ENCODE peak calls at places on chromosomes 2 and 18, in seven cellular contexts. T, E, L, H, P, F and B are unnamed samples.

GRCh38 chr2:101516833-101517690 is 42.1 kb upstream of the RFX8 start:
- DNase-seq in T (peak), E (no peak), L (peak), F (no peak), P (peak), H (peak), B (no peak)

GRCh38 chr2:28164280-28164801 is 228.3 kb upstream of the FOSL2 start:
- DNase-seq in T (peak), H (no peak), F (no peak), L (peak), E (no peak), P (no peak), B (peak)

GRCh38 chr18:10442551-10442971 is 11.9 kb upstream of the APCDD1 start:
- DNase-seq in H (no peak), P (no peak), T (no peak), L (peak), F (no peak), E (no peak), B (no peak)

GRCh38 chr2:58240595-58240937 is 559 bp downstream of the FANCL start:
- DNase-seq in P (no peak), F (no peak), H (peak), T (no peak), E (peak), L (no peak), B (no peak)

GRCh38 chr2:212158081-212158480 is 380.5 kb downstream of the ERBB4 start:
- DNase-seq in F (no peak), H (no peak), T (no peak), L (no peak), P (no peak), E (no peak), B (no peak)

GRCh38 chr2:239882335-239882734 is 142.8 kb downstream of the NDUFA10 start:
- DNase-seq in F (peak), L (peak), P (peak), H (peak), E (peak), T (no peak), B (peak)

GRCh38 chr18:41906528-41907256 is 48.3 kb upstream of the PIK3C3 start:
- DNase-seq in F (no peak), P (no peak), T (peak), E (peak), H (peak), L (peak), B (no peak)

GRCh38 chr2:71696381-71696780 is 243.0 kb downstream of the DYSF start:
- DNase-seq in F (no peak), L (no peak), H (no peak), P (no peak), T (no peak), E (no peak), B (no peak)

GRCh38 chr18:79401494-79402208 is 5.9 kb downstream of the NFATC1 start:
- DNase-seq in E (no peak), F (no peak), L (no peak), H (peak), P (no peak), T (no peak), B (no peak)

GRCh38 chr18:59109375-59109774 is 30.3 kb upstream of the SEC11C start:
- DNase-seq in P (no peak), E (no peak), T (peak), F (no peak), L (peak), H (no peak), B (no peak)

GRCh38 chr2:121282800-121283382 is 2.1 kb downstream of the TFCP2L1 start:
- DNase-seq in F (no peak), H (no peak), L (no peak), E (no peak), T (no peak), P (peak), B (no peak)

GRCh38 chr2:2742745-2743144 is 411.7 kb upstream of the MYT1L start:
- DNase-seq in P (no peak), L (no peak), F (no peak), T (no peak), H (no peak), E (no peak), B (no peak)

GRCh38 chr2:24046599-24046929 is 627 bp downstream of the WDCP start:
- DNase-seq in E (no peak), T (no peak), P (no peak), H (no peak), F (no peak), L (no peak), B (no peak)

GRCh38 chr18:32093106-32093511 is 1.4 kb downstream of the RNF138 start:
- DNase-seq in E (peak), H (peak), P (peak), F (peak), T (no peak), L (peak), B (peak)

GRCh38 chr2:236889791-236890704 is 195.6 kb upstream of the COPS8 start:
- DNase-seq in T (no peak), H (no peak), P (no peak), L (no peak), E (no peak), F (no peak), B (no peak)

GRCh38 chr2:207432471-207432870 is 97.3 kb upstream of the CREB1 start:
- DNase-seq in L (no peak), P (no peak), F (no peak), T (peak), E (no peak), H (no peak), B (no peak)

GRCh38 chr18:35624140-35624539 is 42.6 kb downstream of the GALNT1 start:
- DNase-seq in H (peak), L (no peak), F (no peak), P (no peak), E (no peak), T (no peak), B (no peak)

GRCh38 chr2:117523267-117523666 is 291.2 kb upstream of the DDX18 start:
- DNase-seq in E (no peak), L (peak), F (peak), T (no peak), P (peak), H (no peak), B (peak)

GRCh38 chr2:51662187-51662586 is 630.3 kb upstream of the NRXN1 start:
- DNase-seq in E (no peak), H (no peak), T (no peak), F (no peak), P (no peak), L (no peak), B (no peak)

GRCh38 chr2:127627740-127628571 is 18.0 kb upstream of the GPR17 start:
- DNase-seq in P (no peak), H (no peak), L (no peak), E (no peak), T (no peak), F (no peak), B (no peak)

GRCh38 chr2:204681412-204681811 is 136.1 kb downstream of the PARD3B start:
- DNase-seq in F (no peak), T (no peak), P (no peak), E (no peak), H (no peak), L (no peak), B (no peak)

GRCh38 chr2:101311390-101312019 is 3.0 kb upstream of the RNF149 start:
- DNase-seq in P (no peak), T (no peak), F (no peak), E (no peak), L (no peak), H (peak), B (no peak)

GRCh38 chr2:109193807-109194702 is 65.0 kb downstream of the SH3RF3 start:
- DNase-seq in F (no peak), H (no peak), E (no peak), P (no peak), L (no peak), T (no peak), B (no peak)

GRCh38 chr2:236642584-236643291 is 73.1 kb downstream of the ACKR3 start:
- DNase-seq in E (no peak), H (no peak), F (peak), L (no peak), T (peak), P (peak), B (peak)

GRCh38 chr2:133788391-133788790 is 220.1 kb upstream of the NCKAP5 start:
- DNase-seq in E (no peak), F (no peak), H (no peak), L (no peak), P (no peak), T (no peak), B (peak)

GRCh38 chr2:139963863-139964355 is 1183.7 kb upstream of the NXPH2 start:
- DNase-seq in E (no peak), L (no peak), P (no peak), H (no peak), T (no peak), F (no peak), B (no peak)

GRCh38 chr2:232761301-232761907 is 15.0 kb downstream of the KCNJ13 start:
- DNase-seq in L (peak), T (no peak), H (peak), E (no peak), F (no peak), P (peak), B (no peak)

GRCh38 chr18:36023336-36023735 is 44.0 kb downstream of the RPRD1A start:
- DNase-seq in T (no peak), H (no peak), P (no peak), E (no peak), L (no peak), F (no peak), B (no peak)

GRCh38 chr2:236663671-236664101 is 94.1 kb downstream of the ACKR3 start:
- DNase-seq in E (no peak), F (no peak), T (no peak), H (no peak), L (no peak), P (no peak), B (peak)

GRCh38 chr2:149559341-149560068 is 28.1 kb downstream of the MMADHC start:
- DNase-seq in L (no peak), T (no peak), H (no peak), E (no peak), F (no peak), P (no peak), B (no peak)

GRCh38 chr18:37341016-37341415 is 224.6 kb downstream of the CELF4 start:
- DNase-seq in T (no peak), P (no peak), H (no peak), E (no peak), F (no peak), L (peak), B (no peak)

GRCh38 chr2:96537734-96538486 is 1.4 kb downstream of the ARID5A start:
- DNase-seq in P (no peak), H (peak), L (no peak), T (no peak), F (peak), E (no peak), B (no peak)

GRCh38 chr2:42928161-42928691 is 135.8 kb upstream of the HAAO start:
- DNase-seq in E (no peak), H (no peak), P (no peak), T (no peak), L (no peak), F (no peak), B (no peak)

GRCh38 chr18:42635378-42636048 is 480.0 kb downstream of the RIT2 start:
- DNase-seq in T (no peak), F (no peak), P (no peak), L (peak), H (no peak), E (no peak), B (no peak)

DNA sequence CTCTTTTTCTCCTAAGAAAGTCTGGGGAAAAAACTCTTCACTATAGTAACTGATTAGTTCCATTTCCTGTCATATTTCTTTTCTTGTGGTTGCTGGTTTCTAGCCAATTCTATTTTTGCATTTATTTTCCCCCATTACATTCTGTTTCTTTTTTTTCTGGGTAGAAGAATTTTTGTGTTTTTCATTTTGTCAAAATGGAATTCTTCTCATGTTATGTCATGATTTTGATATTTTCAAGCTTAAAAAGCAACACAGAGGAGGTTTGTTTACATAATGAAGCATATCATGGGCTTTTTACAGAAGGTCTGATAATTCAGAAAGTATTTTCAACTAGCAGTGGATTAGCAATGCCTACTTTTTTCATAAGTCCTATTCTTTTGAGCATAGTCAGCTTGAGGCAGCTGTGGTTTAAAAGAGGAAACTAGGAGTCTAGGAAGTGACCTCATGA is 102.0 kb downstream of the MAP2 start:
- DNase-seq in T (peak), F (no peak), H (no peak), L (peak), E (no peak), P (no peak), B (no peak)
- H3K4me3 ChIP-seq in T (no peak), F (no peak), H (no peak), L (peak), E (no peak), P (no peak), B (no peak)

GRCh38 chr2:218328294-218328693 is 28.4 kb upstream of the CATIP start:
- DNase-seq in E (no peak), L (no peak), T (no peak), F (no peak), H (no peak), P (no peak), B (no peak)

GRCh38 chr2:218329826-218330651 is 26.6 kb upstream of the CATIP start:
- DNase-seq in F (no peak), E (no peak), T (no peak), P (no peak), H (no peak), L (no peak), B (no peak)

GRCh38 chr2:218326315-218326714 is 30.3 kb upstream of the CATIP start:
- DNase-seq in T (no peak), E (no peak), P (no peak), L (no peak), H (no peak), F (no peak), B (no peak)

GRCh38 chr2:218327451-218327850 is 29.2 kb upstream of the CATIP start:
- DNase-seq in E (no peak), T (no peak), H (no peak), F (no peak), P (no peak), L (no peak), B (no peak)

DNA sequence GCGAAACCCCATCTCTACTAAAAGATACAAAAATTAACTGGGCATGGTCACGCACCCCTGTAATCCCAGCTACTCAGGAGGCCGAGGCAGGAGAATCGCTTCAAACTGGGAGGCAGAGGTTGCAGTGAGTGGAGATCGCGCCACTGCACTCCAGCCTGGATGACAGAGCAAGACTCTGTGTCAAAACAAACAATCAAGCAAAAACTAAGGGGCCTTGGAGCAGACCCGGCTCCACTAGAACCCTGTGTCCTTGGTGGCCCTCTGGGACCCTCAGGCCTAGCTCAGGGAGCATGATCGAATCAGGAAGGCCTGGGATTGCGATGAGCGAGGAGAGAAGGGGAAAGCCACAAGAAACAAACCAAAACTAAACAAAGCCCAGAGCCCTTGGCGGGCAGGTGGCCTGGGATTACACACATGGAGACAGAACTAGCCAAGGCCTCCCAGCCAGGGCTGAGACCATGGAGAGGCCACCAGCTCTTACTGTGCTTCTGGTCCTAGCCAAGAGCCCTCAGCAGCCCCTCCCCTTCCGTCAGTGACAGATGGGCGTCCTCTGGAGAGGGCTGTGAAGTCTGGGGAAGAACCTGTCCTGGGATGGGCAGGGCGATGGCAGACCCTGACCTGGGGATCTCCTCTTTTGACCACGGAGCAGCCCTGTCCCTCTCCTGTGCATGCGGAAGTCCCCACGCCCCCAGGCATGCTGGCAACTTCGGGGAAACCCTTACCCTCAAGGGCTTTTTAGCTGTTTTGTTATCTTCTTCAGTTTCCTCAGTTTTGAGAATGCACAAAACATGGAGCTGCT is 27.4 kb upstream of the CATIP start:
- DNase-seq in E (no peak), P (no peak), L (no peak), F (no peak), H (no peak), T (no peak), B (peak)
- H3K4me3 ChIP-seq in E (no peak), P (no peak), L (no peak), F (no peak), H (no peak), T (no peak), B (no peak)

GRCh38 chr2:74849228-74849892 is 15.4 kb downstream of the HK2 start:
- DNase-seq in P (peak), L (no peak), H (peak), F (no peak), T (no peak), E (no peak), B (peak)
- H3K4me3 ChIP-seq in P (no peak), L (no peak), H (peak), F (no peak), T (no peak), E (no peak), B (no peak)

DNA sequence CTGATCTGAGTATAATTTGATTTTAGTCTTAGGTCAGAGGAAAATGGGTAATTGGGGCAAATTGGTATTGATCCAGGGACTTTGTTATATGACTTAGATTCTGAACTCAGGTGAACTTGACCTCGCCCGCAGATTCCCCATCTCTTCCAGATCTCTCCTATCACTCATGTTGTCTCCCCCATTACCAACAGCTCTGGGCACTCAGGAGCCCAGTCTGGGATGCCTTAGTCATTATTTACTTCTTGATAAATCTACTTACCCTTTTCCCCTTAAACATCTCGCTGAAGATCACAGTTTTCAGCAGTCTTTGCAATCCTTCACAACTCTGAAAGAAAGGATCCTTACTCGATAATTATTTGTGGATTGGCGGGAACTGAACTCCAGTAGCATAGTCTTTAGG is 19.6 kb upstream of the HNMT start:
- DNase-seq in T (no peak), P (no peak), H (no peak), F (no peak), E (no peak), L (no peak), B (no peak)
- H3K4me3 ChIP-seq in T (no peak), P (no peak), H (no peak), F (no peak), E (no peak), L (no peak), B (no peak)

DNA sequence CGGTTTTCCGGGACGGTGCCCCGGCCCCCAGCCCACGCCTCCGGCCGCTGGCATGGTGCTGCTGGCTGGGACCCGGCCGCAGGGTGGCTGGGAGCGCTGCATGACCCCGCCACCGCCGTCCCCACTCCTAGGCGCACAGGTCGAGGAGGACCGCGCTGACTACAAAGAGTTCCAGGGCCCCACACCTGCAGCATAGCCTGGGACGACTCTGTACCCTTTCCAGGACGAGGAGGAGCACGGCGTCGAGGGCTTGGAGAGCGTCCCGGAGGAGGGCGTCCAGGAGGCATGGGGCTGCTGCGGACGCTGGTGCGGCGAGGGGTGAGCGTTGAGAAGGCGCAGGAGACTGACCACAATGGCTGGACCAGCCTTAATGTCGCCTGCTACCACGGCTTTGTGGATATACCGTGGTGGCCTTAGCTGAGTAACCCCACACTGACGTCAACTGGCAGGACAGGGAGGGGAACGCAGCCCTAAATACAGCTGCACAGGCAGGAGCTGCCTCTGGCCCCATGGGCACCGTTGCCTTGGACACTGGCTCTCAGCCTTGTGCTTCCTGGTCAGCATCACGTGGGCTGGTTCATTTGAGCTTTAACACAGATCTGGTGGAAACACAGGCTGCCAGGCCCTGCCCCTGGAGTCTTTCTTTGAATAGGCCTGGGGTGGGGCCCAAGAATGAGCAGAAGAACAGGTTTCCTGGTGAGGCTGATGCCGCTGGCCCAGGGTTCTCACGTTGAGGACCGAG is 40.9 kb upstream of the TRIM43B start:
- DNase-seq in T (no peak), H (no peak), L (no peak), F (no peak), P (peak), E (no peak), B (no peak)
- H3K4me3 ChIP-seq in T (peak), H (peak), L (peak), F (no peak), P (peak), E (no peak), B (peak)

GRCh38 chr2:19359021-19359357 is 566 bp upstream of the OSR1 start:
- DNase-seq in E (no peak), T (no peak), P (no peak), H (no peak), L (no peak), F (no peak), B (no peak)
- H3K4me3 ChIP-seq in E (no peak), T (peak), P (peak), H (no peak), L (no peak), F (peak), B (peak)